ENCODE peak calls at places on chromosomes 3 and 15, in four cellular contexts. One of them, this sample, is unnamed. For H3K27me3, the result is how much of the 10 kb centered on the place peaks cover.

GRCh38 chr3:169429328-169429727 is 234.2 kb downstream of the MECOM start:
- DNase-seq in right cardiac atrium: no peak
- DNase-seq in aorta: no peak
- DNase-seq in fibroblast of lung: no peak
- DNase-seq in this sample: no peak

GRCh38 chr3:11545186-11545851 is 98.4 kb downstream of the VGLL4 start:
- DNase-seq in fibroblast of lung: no peak
- DNase-seq in aorta: peak
- DNase-seq in right cardiac atrium: no peak
- DNase-seq in this sample: no peak

GRCh38 chr3:46368569-46368968 is 2.2 kb upstream of the CCR5 start:
- DNase-seq in aorta: peak
- DNase-seq in fibroblast of lung: no peak
- DNase-seq in right cardiac atrium: peak
- DNase-seq in this sample: no peak

GRCh38 chr15:41603941-41604660 is 45.1 kb downstream of the TYRO3 start:
- DNase-seq in fibroblast of lung: peak
- DNase-seq in right cardiac atrium: peak
- DNase-seq in aorta: peak
- DNase-seq in this sample: peak

GRCh38 chr3:187256217-187256616 is 35.3 kb downstream of the MASP1 start:
- DNase-seq in fibroblast of lung: no peak
- DNase-seq in aorta: no peak
- DNase-seq in right cardiac atrium: no peak
- DNase-seq in this sample: no peak

GRCh38 chr3:128517648-128518047 is 24.6 kb upstream of the GATA2 start:
- DNase-seq in fibroblast of lung: no peak
- DNase-seq in aorta: no peak
- DNase-seq in right cardiac atrium: no peak
- DNase-seq in this sample: no peak

GRCh38 chr3:33096103-33096868 is 660 bp downstream of the GLB1 start:
- DNase-seq in fibroblast of lung: peak
- DNase-seq in right cardiac atrium: peak
- DNase-seq in aorta: peak
- DNase-seq in this sample: peak

GRCh38 chr15:90681056-90681455 is 36.1 kb upstream of the BLM start:
- DNase-seq in right cardiac atrium: no peak
- DNase-seq in aorta: no peak
- DNase-seq in fibroblast of lung: no peak
- DNase-seq in this sample: no peak

GRCh38 chr3:177334803-177335202 is 137.5 kb upstream of the TBL1XR1 start:
- DNase-seq in aorta: no peak
- DNase-seq in fibroblast of lung: no peak
- DNase-seq in right cardiac atrium: no peak
- DNase-seq in this sample: no peak

GRCh38 chr3:127226451-127226850 is 33.5 kb downstream of the PRR23E start:
- DNase-seq in aorta: no peak
- DNase-seq in fibroblast of lung: no peak
- DNase-seq in right cardiac atrium: no peak
- DNase-seq in this sample: no peak

GRCh38 chr3:15265655-15266509 is 59.8 kb downstream of the CAPN7 start:
- DNase-seq in right cardiac atrium: no peak
- DNase-seq in aorta: no peak
- DNase-seq in fibroblast of lung: no peak
- DNase-seq in this sample: no peak

GRCh38 chr15:44328135-44328534 is 39.6 kb downstream of the GOLM2 start:
- DNase-seq in aorta: no peak
- DNase-seq in fibroblast of lung: no peak
- DNase-seq in right cardiac atrium: no peak
- DNase-seq in this sample: no peak

DNA sequence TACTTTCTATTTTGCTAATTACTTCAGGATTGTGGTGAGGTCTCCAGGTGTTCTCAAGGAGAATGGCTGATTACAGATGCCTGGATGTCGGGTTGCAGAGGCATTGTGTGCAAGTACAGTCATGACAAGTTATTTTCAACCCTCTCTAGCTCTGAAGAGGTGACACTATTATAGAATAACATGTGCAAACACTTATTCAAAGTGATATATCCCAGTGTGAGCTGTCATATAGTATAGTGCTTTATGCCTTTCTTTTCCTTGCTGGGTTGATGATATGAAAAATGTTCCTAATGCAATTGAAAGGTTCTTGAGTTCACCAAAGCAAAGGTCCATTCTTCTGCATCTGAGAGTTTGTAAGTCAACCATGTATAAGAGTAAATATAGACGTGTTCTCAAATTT is 167.2 kb downstream of the SPATA16 start:
- DNase-seq in right cardiac atrium: no peak
- DNase-seq in fibroblast of lung: no peak
- DNase-seq in aorta: no peak
- DNase-seq in this sample: no peak
- H3K27me3 ChIP-seq in right cardiac atrium: under half
- H3K27me3 ChIP-seq in fibroblast of lung: under half
- H3K27me3 ChIP-seq in aorta: under half
- H3K27me3 ChIP-seq in this sample: under half

DNA sequence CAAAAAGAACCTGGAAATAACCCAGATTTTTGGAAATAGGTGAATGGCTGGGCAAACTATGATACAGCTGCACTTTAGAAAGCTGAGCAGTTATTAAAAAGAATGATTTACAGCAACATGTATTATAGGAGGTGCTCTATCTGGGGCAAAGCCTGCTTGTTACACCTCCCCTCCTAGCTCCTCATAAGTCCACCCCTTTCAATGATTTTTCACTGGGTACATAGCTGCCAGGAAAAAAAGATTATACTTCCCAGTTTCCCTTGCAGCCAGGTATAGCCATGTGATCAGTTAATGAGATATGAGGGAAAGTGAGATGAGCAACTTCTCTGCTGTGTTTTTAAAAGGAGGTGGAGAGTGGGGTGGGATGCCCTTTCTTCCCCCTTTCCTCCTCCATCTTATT is 97.7 kb downstream of the CHST2 start:
- DNase-seq in right cardiac atrium: no peak
- DNase-seq in fibroblast of lung: no peak
- DNase-seq in aorta: no peak
- DNase-seq in this sample: no peak
- H3K27me3 ChIP-seq in right cardiac atrium: under half
- H3K27me3 ChIP-seq in fibroblast of lung: under half
- H3K27me3 ChIP-seq in aorta: under half
- H3K27me3 ChIP-seq in this sample: under half

DNA sequence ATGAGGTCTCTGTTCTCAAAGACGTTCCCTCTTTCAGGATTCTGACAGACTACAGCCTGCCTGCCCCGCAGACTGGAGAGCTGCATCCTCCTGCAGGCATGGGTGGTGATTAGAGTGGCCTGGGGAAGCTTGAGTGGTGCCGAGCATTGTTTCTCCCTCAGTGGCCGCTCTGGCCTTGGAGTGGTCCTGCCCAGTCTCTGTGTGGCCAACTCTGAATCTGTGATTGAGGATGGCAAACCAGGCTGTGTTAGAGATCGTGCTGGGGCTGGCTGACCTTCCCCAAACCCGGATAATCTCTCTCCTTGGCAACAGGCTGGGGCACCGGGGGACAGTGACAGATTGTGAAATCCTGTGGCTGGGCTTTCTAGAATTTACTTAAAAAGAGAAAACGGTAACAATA is 11.0 kb upstream of the ADCY5 start:
- DNase-seq in fibroblast of lung: no peak
- DNase-seq in aorta: no peak
- DNase-seq in right cardiac atrium: no peak
- DNase-seq in this sample: no peak
- H3K27me3 ChIP-seq in fibroblast of lung: under half
- H3K27me3 ChIP-seq in aorta: under half
- H3K27me3 ChIP-seq in right cardiac atrium: under half
- H3K27me3 ChIP-seq in this sample: under half

GRCh38 chr15:88604972-88605506 is 16.1 kb upstream of the AEN start:
- DNase-seq in right cardiac atrium: no peak
- DNase-seq in aorta: no peak
- DNase-seq in fibroblast of lung: no peak
- DNase-seq in this sample: no peak
- H3K27me3 ChIP-seq in right cardiac atrium: under half
- H3K27me3 ChIP-seq in aorta: under half
- H3K27me3 ChIP-seq in fibroblast of lung: under half
- H3K27me3 ChIP-seq in this sample: half or more

DNA sequence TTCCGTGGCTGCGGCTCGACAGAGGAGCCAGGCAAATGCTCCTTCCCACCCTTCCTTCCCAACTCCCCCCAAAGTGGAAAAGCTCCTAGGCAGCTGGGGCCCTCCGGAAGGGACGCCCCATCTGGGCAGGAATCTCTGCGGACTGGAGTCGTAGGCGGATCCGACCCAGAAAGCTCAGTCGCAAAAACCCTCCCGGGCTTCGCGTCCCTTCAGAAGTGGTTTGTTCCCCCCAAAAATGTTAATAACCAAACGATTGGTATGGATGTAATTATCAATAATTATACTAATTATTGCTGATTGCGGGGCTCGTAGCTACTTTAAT is 3.8 kb downstream of the RNU6-1 start:
- DNase-seq in fibroblast of lung: no peak
- DNase-seq in right cardiac atrium: no peak
- DNase-seq in aorta: no peak
- DNase-seq in this sample: no peak
- H3K27me3 ChIP-seq in fibroblast of lung: half or more
- H3K27me3 ChIP-seq in right cardiac atrium: under half
- H3K27me3 ChIP-seq in aorta: under half
- H3K27me3 ChIP-seq in this sample: under half

GRCh38 chr3:150825916-150826377 is 63.0 kb upstream of the SIAH2 start:
- DNase-seq in fibroblast of lung: no peak
- DNase-seq in aorta: no peak
- DNase-seq in right cardiac atrium: no peak
- DNase-seq in this sample: no peak
- H3K27me3 ChIP-seq in fibroblast of lung: under half
- H3K27me3 ChIP-seq in aorta: under half
- H3K27me3 ChIP-seq in right cardiac atrium: under half
- H3K27me3 ChIP-seq in this sample: under half

DNA sequence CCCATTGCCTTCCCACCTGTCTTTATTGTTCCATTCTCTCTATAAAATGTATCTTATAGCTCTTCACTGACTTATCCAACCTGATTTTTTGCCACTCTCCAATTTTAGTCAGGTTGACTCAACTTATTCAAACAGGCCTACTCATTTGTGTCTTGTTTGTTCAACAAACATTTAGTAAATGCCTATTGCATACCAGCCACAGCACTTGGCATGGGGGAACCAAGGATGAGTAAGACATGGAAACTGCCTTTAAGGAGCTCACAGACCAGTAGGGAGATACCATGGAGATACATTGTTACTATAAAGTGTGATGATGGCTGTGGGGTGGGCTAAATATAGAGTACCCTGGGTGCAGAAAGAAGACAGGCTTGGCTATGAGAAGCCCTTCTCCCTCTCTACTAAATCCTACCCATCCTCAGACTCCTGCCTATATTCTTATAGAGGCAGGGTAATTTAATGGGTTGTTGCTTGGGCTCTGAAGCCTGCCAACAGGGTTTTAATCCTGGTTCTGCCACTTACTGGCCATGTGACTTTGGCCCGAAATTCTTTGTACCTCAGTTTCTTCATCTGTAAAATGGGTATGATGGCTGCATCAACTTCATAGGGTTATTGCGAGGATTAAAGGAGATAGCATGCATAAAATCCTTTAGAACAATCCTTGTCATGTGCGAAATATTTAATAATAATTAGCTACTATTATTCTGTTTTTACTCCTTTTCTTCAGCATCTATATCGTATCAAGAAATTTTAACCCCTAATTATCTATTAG is 348.5 kb upstream of the UMPS start:
- DNase-seq in right cardiac atrium: no peak
- DNase-seq in aorta: no peak
- DNase-seq in fibroblast of lung: peak
- DNase-seq in this sample: no peak
- H3K27me3 ChIP-seq in right cardiac atrium: under half
- H3K27me3 ChIP-seq in aorta: under half
- H3K27me3 ChIP-seq in fibroblast of lung: under half
- H3K27me3 ChIP-seq in this sample: under half

GRCh38 chr15:60590935-60591490 is 112.1 kb upstream of the ICE2 start:
- DNase-seq in right cardiac atrium: peak
- DNase-seq in fibroblast of lung: peak
- DNase-seq in aorta: peak
- DNase-seq in this sample: peak
- H3K27me3 ChIP-seq in right cardiac atrium: under half
- H3K27me3 ChIP-seq in fibroblast of lung: under half
- H3K27me3 ChIP-seq in aorta: under half
- H3K27me3 ChIP-seq in this sample: under half

DNA sequence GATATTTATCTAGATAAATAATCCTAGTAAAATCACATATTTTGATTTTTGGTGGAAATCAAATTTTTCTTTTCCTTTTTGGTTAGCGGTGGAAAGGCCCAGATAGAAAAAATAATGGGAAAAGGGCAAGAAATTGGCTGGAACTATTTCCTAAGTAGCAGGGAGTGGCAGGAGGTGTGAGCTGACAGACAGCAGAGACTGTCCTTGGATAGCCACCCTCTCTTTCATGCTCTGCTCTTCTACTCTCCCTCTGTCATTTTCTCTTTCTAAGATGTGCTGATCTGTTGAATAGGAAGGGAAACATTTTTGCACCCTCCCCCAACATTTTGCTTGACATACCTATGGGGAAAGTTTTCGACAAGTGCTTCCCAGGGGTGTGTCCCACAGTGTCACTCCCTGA is 18.9 kb upstream of the ONECUT1 start:
- DNase-seq in right cardiac atrium: no peak
- DNase-seq in fibroblast of lung: no peak
- DNase-seq in aorta: no peak
- DNase-seq in this sample: no peak
- H3K27me3 ChIP-seq in right cardiac atrium: under half
- H3K27me3 ChIP-seq in fibroblast of lung: under half
- H3K27me3 ChIP-seq in aorta: under half
- H3K27me3 ChIP-seq in this sample: half or more

GRCh38 chr3:165193392-165194268 is 2.6 kb downstream of the SLITRK3 start:
- DNase-seq in aorta: no peak
- DNase-seq in right cardiac atrium: no peak
- DNase-seq in fibroblast of lung: no peak
- DNase-seq in this sample: no peak
- H3K27me3 ChIP-seq in aorta: under half
- H3K27me3 ChIP-seq in right cardiac atrium: under half
- H3K27me3 ChIP-seq in fibroblast of lung: under half
- H3K27me3 ChIP-seq in this sample: half or more

This sample was measured in RWPE2.